ENCODE peak calls at places on chromosomes 2 and 18, in five cellular contexts. One of them, this sample, is unnamed.

GRCh38 chr2:150075831-150076230 is 411.6 kb downstream of the RND3 start:
- DNase-seq in mucosa of descending colon: no peak
- DNase-seq in fibroblast of the conjunctiva: no peak
- DNase-seq in HS-5: peak; percentile 93
- DNase-seq in stimulated activated CD4-positive, alpha-beta T cell treated with anti-CD3 and anti-CD28 coated beads, Interleukin-1b, Interleukin-23, amount 100 ng/mL, for 24 hours: no peak
- DNase-seq in this sample: no peak

GRCh38 chr2:188293601-188294482 is 2.2 kb downstream of the GULP1 start:
- DNase-seq in stimulated activated CD4-positive, alpha-beta T cell treated with anti-CD3 and anti-CD28 coated beads, Interleukin-1b, Interleukin-23, amount 100 ng/mL, for 24 hours: no peak
- DNase-seq in mucosa of descending colon: peak; percentile 79
- DNase-seq in fibroblast of the conjunctiva: peak; percentile 47
- DNase-seq in HS-5: peak; percentile 42
- DNase-seq in this sample: peak; percentile 76

GRCh38 chr2:104443137-104443536 is 410.8 kb upstream of the POU3F3 start:
- DNase-seq in stimulated activated CD4-positive, alpha-beta T cell treated with anti-CD3 and anti-CD28 coated beads, Interleukin-1b, Interleukin-23, amount 100 ng/mL, for 24 hours: no peak
- DNase-seq in mucosa of descending colon: no peak
- DNase-seq in fibroblast of the conjunctiva: no peak
- DNase-seq in HS-5: no peak
- DNase-seq in this sample: no peak

GRCh38 chr18:23662309-23663263 is at the start of gene ANKRD29:
- DNase-seq in stimulated activated CD4-positive, alpha-beta T cell treated with anti-CD3 and anti-CD28 coated beads, Interleukin-1b, Interleukin-23, amount 100 ng/mL, for 24 hours: no peak
- DNase-seq in fibroblast of the conjunctiva: no peak
- DNase-seq in mucosa of descending colon: peak; percentile 50
- DNase-seq in HS-5: no peak
- DNase-seq in this sample: peak; percentile 45

GRCh38 chr2:201149064-201149820 is 33.3 kb downstream of the CFLAR start:
- DNase-seq in HS-5: peak; percentile 88
- DNase-seq in stimulated activated CD4-positive, alpha-beta T cell treated with anti-CD3 and anti-CD28 coated beads, Interleukin-1b, Interleukin-23, amount 100 ng/mL, for 24 hours: no peak
- DNase-seq in fibroblast of the conjunctiva: peak; percentile 82
- DNase-seq in mucosa of descending colon: peak; percentile 42
- DNase-seq in this sample: no peak

GRCh38 chr18:33372442-33372841 is 68.1 kb downstream of the CCDC178 start:
- DNase-seq in HS-5: no peak
- DNase-seq in mucosa of descending colon: no peak
- DNase-seq in fibroblast of the conjunctiva: no peak
- DNase-seq in stimulated activated CD4-positive, alpha-beta T cell treated with anti-CD3 and anti-CD28 coated beads, Interleukin-1b, Interleukin-23, amount 100 ng/mL, for 24 hours: no peak
- DNase-seq in this sample: no peak

GRCh38 chr2:6140509-6140908 is 448.3 kb downstream of the SOX11 start:
- DNase-seq in stimulated activated CD4-positive, alpha-beta T cell treated with anti-CD3 and anti-CD28 coated beads, Interleukin-1b, Interleukin-23, amount 100 ng/mL, for 24 hours: no peak
- DNase-seq in HS-5: no peak
- DNase-seq in mucosa of descending colon: no peak
- DNase-seq in fibroblast of the conjunctiva: no peak
- DNase-seq in this sample: no peak

GRCh38 chr2:21501344-21502027 is 377.7 kb downstream of the TDRD15 start:
- DNase-seq in fibroblast of the conjunctiva: no peak
- DNase-seq in stimulated activated CD4-positive, alpha-beta T cell treated with anti-CD3 and anti-CD28 coated beads, Interleukin-1b, Interleukin-23, amount 100 ng/mL, for 24 hours: no peak
- DNase-seq in HS-5: no peak
- DNase-seq in mucosa of descending colon: no peak
- DNase-seq in this sample: no peak

GRCh38 chr2:235523021-235523420 is 29.2 kb downstream of the AGAP1 start:
- DNase-seq in mucosa of descending colon: no peak
- DNase-seq in HS-5: no peak
- DNase-seq in stimulated activated CD4-positive, alpha-beta T cell treated with anti-CD3 and anti-CD28 coated beads, Interleukin-1b, Interleukin-23, amount 100 ng/mL, for 24 hours: no peak
- DNase-seq in fibroblast of the conjunctiva: no peak
- DNase-seq in this sample: no peak

GRCh38 chr2:106342801-106343200 is 125.4 kb downstream of the RGPD3 start:
- DNase-seq in mucosa of descending colon: peak; percentile 71
- DNase-seq in stimulated activated CD4-positive, alpha-beta T cell treated with anti-CD3 and anti-CD28 coated beads, Interleukin-1b, Interleukin-23, amount 100 ng/mL, for 24 hours: no peak
- DNase-seq in fibroblast of the conjunctiva: no peak
- DNase-seq in HS-5: no peak
- DNase-seq in this sample: no peak

GRCh38 chr18:70072678-70073077 is 125.0 kb upstream of the CD226 start:
- DNase-seq in fibroblast of the conjunctiva: peak; percentile 18
- DNase-seq in mucosa of descending colon: no peak
- DNase-seq in stimulated activated CD4-positive, alpha-beta T cell treated with anti-CD3 and anti-CD28 coated beads, Interleukin-1b, Interleukin-23, amount 100 ng/mL, for 24 hours: no peak
- DNase-seq in HS-5: no peak
- DNase-seq in this sample: no peak

GRCh38 chr18:50268022-50268747 is 1.9 kb upstream of the CFAP53 start:
- DNase-seq in stimulated activated CD4-positive, alpha-beta T cell treated with anti-CD3 and anti-CD28 coated beads, Interleukin-1b, Interleukin-23, amount 100 ng/mL, for 24 hours: peak; percentile 55
- DNase-seq in mucosa of descending colon: peak; percentile 88
- DNase-seq in HS-5: no peak
- DNase-seq in fibroblast of the conjunctiva: peak; percentile 47
- DNase-seq in this sample: peak; percentile 88

GRCh38 chr18:78624646-78625279 is 354.9 kb upstream of the SALL3 start:
- DNase-seq in fibroblast of the conjunctiva: no peak
- DNase-seq in mucosa of descending colon: no peak
- DNase-seq in stimulated activated CD4-positive, alpha-beta T cell treated with anti-CD3 and anti-CD28 coated beads, Interleukin-1b, Interleukin-23, amount 100 ng/mL, for 24 hours: no peak
- DNase-seq in HS-5: no peak
- DNase-seq in this sample: no peak

GRCh38 chr18:58314284-58314683 is 270.3 kb downstream of the NEDD4L start:
- DNase-seq in mucosa of descending colon: no peak
- DNase-seq in stimulated activated CD4-positive, alpha-beta T cell treated with anti-CD3 and anti-CD28 coated beads, Interleukin-1b, Interleukin-23, amount 100 ng/mL, for 24 hours: no peak
- DNase-seq in HS-5: peak; percentile 69
- DNase-seq in fibroblast of the conjunctiva: peak; percentile 76
- DNase-seq in this sample: peak; percentile 71

GRCh38 chr18:48208432-48208948 is 200.7 kb downstream of the ZBTB7C start:
- DNase-seq in fibroblast of the conjunctiva: no peak
- DNase-seq in stimulated activated CD4-positive, alpha-beta T cell treated with anti-CD3 and anti-CD28 coated beads, Interleukin-1b, Interleukin-23, amount 100 ng/mL, for 24 hours: no peak
- DNase-seq in HS-5: no peak
- DNase-seq in mucosa of descending colon: no peak
- DNase-seq in this sample: no peak

GRCh38 chr18:75132471-75132870 is 76.5 kb downstream of the PTGR3 start:
- DNase-seq in stimulated activated CD4-positive, alpha-beta T cell treated with anti-CD3 and anti-CD28 coated beads, Interleukin-1b, Interleukin-23, amount 100 ng/mL, for 24 hours: no peak
- DNase-seq in fibroblast of the conjunctiva: no peak
- DNase-seq in HS-5: no peak
- DNase-seq in mucosa of descending colon: no peak
- DNase-seq in this sample: no peak

GRCh38 chr2:226410212-226410611 is 389.4 kb downstream of the IRS1 start:
- DNase-seq in mucosa of descending colon: no peak
- DNase-seq in HS-5: no peak
- DNase-seq in fibroblast of the conjunctiva: no peak
- DNase-seq in stimulated activated CD4-positive, alpha-beta T cell treated with anti-CD3 and anti-CD28 coated beads, Interleukin-1b, Interleukin-23, amount 100 ng/mL, for 24 hours: no peak
- DNase-seq in this sample: no peak

GRCh38 chr2:62489162-62489561 is 16.8 kb downstream of the TMEM17 start:
- DNase-seq in fibroblast of the conjunctiva: peak; percentile 59
- DNase-seq in HS-5: no peak
- DNase-seq in mucosa of descending colon: no peak
- DNase-seq in stimulated activated CD4-positive, alpha-beta T cell treated with anti-CD3 and anti-CD28 coated beads, Interleukin-1b, Interleukin-23, amount 100 ng/mL, for 24 hours: no peak
- DNase-seq in this sample: no peak

GRCh38 chr18:57982372-57983021 is 61.5 kb upstream of the NEDD4L start:
- DNase-seq in mucosa of descending colon: no peak
- DNase-seq in fibroblast of the conjunctiva: no peak
- DNase-seq in stimulated activated CD4-positive, alpha-beta T cell treated with anti-CD3 and anti-CD28 coated beads, Interleukin-1b, Interleukin-23, amount 100 ng/mL, for 24 hours: no peak
- DNase-seq in HS-5: no peak
- DNase-seq in this sample: no peak

GRCh38 chr18:79954791-79955190 is 3.3 kb upstream of the SLC66A2 start:
- DNase-seq in mucosa of descending colon: peak; percentile 49
- DNase-seq in stimulated activated CD4-positive, alpha-beta T cell treated with anti-CD3 and anti-CD28 coated beads, Interleukin-1b, Interleukin-23, amount 100 ng/mL, for 24 hours: no peak
- DNase-seq in fibroblast of the conjunctiva: no peak
- DNase-seq in HS-5: no peak
- DNase-seq in this sample: no peak

GRCh38 chr18:44852818-44853217 is 172.1 kb downstream of the SETBP1 start:
- DNase-seq in fibroblast of the conjunctiva: no peak
- DNase-seq in HS-5: no peak
- DNase-seq in stimulated activated CD4-positive, alpha-beta T cell treated with anti-CD3 and anti-CD28 coated beads, Interleukin-1b, Interleukin-23, amount 100 ng/mL, for 24 hours: no peak
- DNase-seq in mucosa of descending colon: no peak
- DNase-seq in this sample: no peak

GRCh38 chr2:171702781-171703556 is 15.7 kb downstream of the DYNC1I2 start:
- DNase-seq in stimulated activated CD4-positive, alpha-beta T cell treated with anti-CD3 and anti-CD28 coated beads, Interleukin-1b, Interleukin-23, amount 100 ng/mL, for 24 hours: no peak
- DNase-seq in fibroblast of the conjunctiva: no peak
- DNase-seq in HS-5: no peak
- DNase-seq in mucosa of descending colon: no peak
- DNase-seq in this sample: no peak

GRCh38 chr18:33802955-33803354 is 224.9 kb downstream of the ASXL3 start:
- DNase-seq in HS-5: no peak
- DNase-seq in fibroblast of the conjunctiva: no peak
- DNase-seq in mucosa of descending colon: peak; percentile 73
- DNase-seq in stimulated activated CD4-positive, alpha-beta T cell treated with anti-CD3 and anti-CD28 coated beads, Interleukin-1b, Interleukin-23, amount 100 ng/mL, for 24 hours: no peak
- DNase-seq in this sample: no peak

GRCh38 chr2:181977661-181978350 is 7.8 kb upstream of the PPP1R1C start:
- DNase-seq in mucosa of descending colon: no peak
- DNase-seq in stimulated activated CD4-positive, alpha-beta T cell treated with anti-CD3 and anti-CD28 coated beads, Interleukin-1b, Interleukin-23, amount 100 ng/mL, for 24 hours: no peak
- DNase-seq in HS-5: no peak
- DNase-seq in fibroblast of the conjunctiva: no peak
- DNase-seq in this sample: no peak

GRCh38 chr2:201130524-201131186 is 14.7 kb downstream of the CFLAR start:
- DNase-seq in stimulated activated CD4-positive, alpha-beta T cell treated with anti-CD3 and anti-CD28 coated beads, Interleukin-1b, Interleukin-23, amount 100 ng/mL, for 24 hours: no peak
- DNase-seq in HS-5: peak; percentile 83
- DNase-seq in fibroblast of the conjunctiva: no peak
- DNase-seq in mucosa of descending colon: no peak
- DNase-seq in this sample: no peak

GRCh38 chr18:79420033-79420745 is 24.5 kb downstream of the NFATC1 start:
- DNase-seq in HS-5: no peak
- DNase-seq in stimulated activated CD4-positive, alpha-beta T cell treated with anti-CD3 and anti-CD28 coated beads, Interleukin-1b, Interleukin-23, amount 100 ng/mL, for 24 hours: no peak
- DNase-seq in mucosa of descending colon: no peak
- DNase-seq in fibroblast of the conjunctiva: no peak
- DNase-seq in this sample: no peak

GRCh38 chr2:177797808-177798207 is 274.8 kb downstream of the PDE11A start:
- DNase-seq in mucosa of descending colon: no peak
- DNase-seq in stimulated activated CD4-positive, alpha-beta T cell treated with anti-CD3 and anti-CD28 coated beads, Interleukin-1b, Interleukin-23, amount 100 ng/mL, for 24 hours: no peak
- DNase-seq in HS-5: no peak
- DNase-seq in fibroblast of the conjunctiva: no peak
- DNase-seq in this sample: no peak

GRCh38 chr2:1614564-1614963 is 129.8 kb downstream of the PXDN start:
- DNase-seq in HS-5: no peak
- DNase-seq in stimulated activated CD4-positive, alpha-beta T cell treated with anti-CD3 and anti-CD28 coated beads, Interleukin-1b, Interleukin-23, amount 100 ng/mL, for 24 hours: no peak
- DNase-seq in fibroblast of the conjunctiva: no peak
- DNase-seq in mucosa of descending colon: no peak
- DNase-seq in this sample: no peak